ENCODE peak calls at places on chromosomes 4 and X, in five cellular contexts. O is pancreas, N is suprapubic skin, I is ovary, Y is HCT116. F is an unnamed sample. For H3K27me3 and H3K4me1, the result is how much of the 10 kb centered on the place peaks cover.

GRCh38 chr4:28772066-28772465 is 1911.4 kb downstream of the STIM2 start:
- DNase-seq in O (no peak), Y (no peak), N (no peak), I (no peak), F (no peak)

GRCh38 chr4:29852537-29852936 is 867.6 kb upstream of the PCDH7 start:
- DNase-seq in Y (no peak), N (no peak), I (no peak), O (no peak), F (no peak)

GRCh38 chr4:28435346-28435745 is 1574.7 kb downstream of the STIM2 start:
- DNase-seq in O (no peak), Y (no peak), N (no peak), I (no peak), F (no peak)

GRCh38 chr4:82044141-82044993 is 329.4 kb downstream of the HNRNPD start:
- DNase-seq in I (peak), N (peak), Y (no peak), O (peak), F (peak)

GRCh38 chr4:2786152-2786671 is 6.7 kb upstream of the SH3BP2 start:
- DNase-seq in O (no peak), I (no peak), Y (no peak), N (peak), F (no peak)

GRCh38 chrX:104098151-104098808 is 14.0 kb upstream of the ZCCHC18 start:
- DNase-seq in Y (peak), I (peak), N (no peak), O (peak), F (no peak)

GRCh38 chr4:183342541-183343533 is 20.6 kb upstream of the CLDN24 start:
- DNase-seq in Y (no peak), N (no peak), O (peak), I (no peak), F (no peak)

GRCh38 chr4:60805500-60806313 is 394.4 kb upstream of the ADGRL3 start:
- DNase-seq in I (no peak), Y (no peak), O (no peak), N (no peak), F (no peak)

GRCh38 chr4:62408467-62408866 is 1208.3 kb downstream of the ADGRL3 start:
- DNase-seq in I (no peak), Y (no peak), N (no peak), O (no peak), F (no peak)

GRCh38 chr4:83036991-83037390 is 2.0 kb downstream of the COPS4 start:
- DNase-seq in I (no peak), Y (no peak), O (no peak), N (no peak), F (no peak)

GRCh38 chrX:140501321-140501720 is 3.5 kb downstream of the SOX3 start:
- DNase-seq in O (no peak), N (no peak), I (no peak), Y (no peak), F (no peak)
- H3K27me3 ChIP-seq in O (under half), N (half or more), I (under half), Y (under half), F (half or more)

GRCh38 chr4:92215471-92215870 is 88.3 kb upstream of the GRID2 start:
- DNase-seq in N (no peak), Y (no peak), I (no peak), O (no peak), F (no peak)

DNA sequence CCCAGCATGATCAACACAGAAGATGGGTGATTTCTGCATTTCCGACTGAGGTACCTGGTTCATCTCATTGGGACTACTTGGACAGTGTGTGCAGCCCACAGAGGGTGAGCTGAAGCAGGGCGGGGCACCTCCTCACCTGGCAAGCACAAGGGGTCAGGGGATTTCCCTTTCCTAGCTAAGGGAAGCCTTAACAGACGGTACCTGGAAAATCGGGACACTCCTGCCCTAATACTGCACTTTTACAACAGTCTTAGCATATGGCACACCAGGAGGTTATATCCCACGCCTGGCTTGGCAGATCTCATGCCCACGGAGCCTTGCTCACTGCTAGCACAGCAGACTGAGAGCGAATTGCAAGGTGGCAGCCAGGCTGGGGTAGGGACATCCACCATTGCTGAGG is 92.9 kb upstream of the GRID2 start:
- DNase-seq in O (no peak), I (no peak), N (no peak), Y (no peak), F (no peak)
- H3K4me1 ChIP-seq in O (under half), I (under half), N (under half), Y (under half), F (under half)

GRCh38 chr4:147909225-147909624 is 177.3 kb downstream of the ARHGAP10 start:
- DNase-seq in Y (no peak), O (no peak), N (no peak), I (no peak), F (no peak)

GRCh38 chr4:147913137-147913536 is 181.2 kb downstream of the ARHGAP10 start:
- DNase-seq in N (no peak), I (no peak), Y (no peak), O (no peak), F (no peak)

DNA sequence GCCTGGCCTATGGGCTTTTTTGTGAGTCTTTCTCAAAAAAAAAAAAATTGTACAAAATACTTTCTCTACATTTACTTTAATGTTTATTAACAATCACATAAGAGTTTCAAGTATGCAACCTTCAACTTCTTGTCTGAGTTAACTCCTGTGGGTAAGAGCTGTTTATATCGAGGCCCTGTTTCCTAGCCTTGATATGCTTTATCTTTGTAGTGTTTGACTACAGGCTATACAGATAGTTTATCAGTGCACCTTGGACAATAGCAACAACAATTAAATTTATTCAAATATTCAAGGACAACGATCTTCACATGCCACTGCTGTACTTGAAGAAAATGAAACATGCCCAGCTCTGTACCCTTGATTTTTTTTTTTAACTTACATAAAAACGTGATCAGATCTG is 178.4 kb downstream of the ARHGAP10 start:
- DNase-seq in O (no peak), I (no peak), Y (no peak), N (no peak), F (no peak)
- H3K4me3 ChIP-seq in O (no peak), I (no peak), Y (no peak), N (no peak), F (no peak)

DNA sequence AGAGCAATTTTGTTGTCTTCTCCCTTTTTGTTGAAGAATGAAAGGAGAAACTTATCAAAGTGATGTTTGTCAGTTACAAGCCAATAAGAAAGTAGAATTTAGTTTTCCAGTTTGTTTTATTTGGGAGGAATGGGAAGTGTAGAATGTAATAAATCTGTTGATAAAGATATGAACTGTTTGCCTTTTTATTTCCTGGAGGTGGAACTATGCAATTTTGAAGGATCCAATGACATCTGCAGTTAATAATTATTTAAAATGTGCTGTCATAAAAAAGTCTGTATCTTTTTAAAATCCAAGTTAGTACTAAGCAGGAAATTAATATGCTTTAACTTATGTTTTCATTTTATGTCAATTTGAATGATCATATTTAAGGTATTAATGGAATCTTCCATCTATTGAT is 44.9 kb downstream of the PF4 start:
- DNase-seq in I (no peak), N (no peak), O (no peak), Y (no peak), F (no peak)
- H3K27me3 ChIP-seq in I (under half), N (under half), O (under half), Y (under half), F (under half)

GRCh38 chr4:139207247-139207646 is 30.2 kb upstream of the ELF2 start:
- DNase-seq in Y (no peak), N (no peak), O (no peak), I (no peak), F (no peak)

GRCh38 chr4:139207873-139208403 is 30.9 kb upstream of the ELF2 start:
- DNase-seq in Y (no peak), O (no peak), I (no peak), N (peak), F (peak)

GRCh38 chr4:139208404-139208945 is 31.5 kb upstream of the ELF2 start:
- DNase-seq in N (no peak), Y (no peak), I (no peak), O (no peak), F (no peak)

GRCh38 chr4:139209470-139210063 is 32.5 kb upstream of the ELF2 start:
- DNase-seq in I (no peak), N (no peak), Y (no peak), O (no peak), F (no peak)

GRCh38 chr4:139210486-139210885 is 33.5 kb upstream of the ELF2 start:
- DNase-seq in N (no peak), Y (no peak), O (no peak), I (no peak), F (no peak)
- H3K4me1 ChIP-seq in N (under half), Y (under half), O (under half), I (under half), F (under half)

GRCh38 chrX:155070038-155070437 is 898 bp downstream of the CMC4 start:
- DNase-seq in N (no peak), Y (no peak), O (no peak), I (no peak), F (no peak)

GRCh38 chrX:155069414-155069813 is 1.5 kb downstream of the CMC4 start:
- DNase-seq in I (no peak), O (no peak), Y (no peak), N (no peak), F (no peak)

GRCh38 chrX:155061770-155062169 is 9.2 kb downstream of the CMC4 start:
- DNase-seq in N (no peak), Y (no peak), I (no peak), O (no peak), F (no peak)

GRCh38 chrX:155068165-155068564 is 2.8 kb downstream of the CMC4 start:
- DNase-seq in N (no peak), O (no peak), I (no peak), Y (no peak), F (no peak)

GRCh38 chrX:155065035-155065734 is 5.8 kb downstream of the CMC4 start:
- DNase-seq in I (no peak), O (no peak), Y (no peak), N (no peak), F (no peak)
- H3K4me3 ChIP-seq in I (no peak), O (no peak), Y (no peak), N (no peak), F (no peak)

F was measured in psoas muscle.